ENCODE peak calls at places on chromosome 17, in seven cellular contexts. X, S, T, V, Q, D and C are unnamed samples.

GRCh38 chr17:58412910-58413630 is 4.3 kb downstream of the RNF43 start:
- DNase-seq in X (no peak), S (no peak), T (no peak), V (no peak), Q (no peak), D (no peak), C (no peak)

GRCh38 chr17:3647769-3648540 is 11.4 kb downstream of the CTNS start:
- DNase-seq in X (no peak), S (peak), T (peak), V (peak), Q (no peak), D (peak), C (no peak)

GRCh38 chr17:1398900-1399299 is 1.1 kb downstream of the YWHAE start:
- DNase-seq in X (no peak), S (no peak), T (peak), V (no peak), Q (no peak), D (peak), C (no peak)

GRCh38 chr17:82772026-82772425 is 20.2 kb downstream of the TBCD start:
- DNase-seq in X (no peak), S (no peak), T (no peak), V (peak), Q (no peak), D (no peak), C (no peak)

GRCh38 chr17:30580916-30581315 is 103.7 kb downstream of the GOSR1 start:
- DNase-seq in X (no peak), S (no peak), T (no peak), V (no peak), Q (no peak), D (no peak), C (no peak)

GRCh38 chr17:18115517-18115916 is 7.0 kb downstream of the MYO15A start:
- DNase-seq in X (no peak), S (no peak), T (no peak), V (no peak), Q (no peak), D (no peak), C (no peak)

GRCh38 chr17:75260679-75261335 is 599 bp downstream of the GGA3 start:
- DNase-seq in X (no peak), S (no peak), T (no peak), V (no peak), Q (no peak), D (no peak), C (no peak)

GRCh38 chr17:59903455-59903854 is 10.5 kb downstream of the RPS6KB1 start:
- DNase-seq in X (no peak), S (no peak), T (no peak), V (no peak), Q (no peak), D (no peak), C (no peak)

GRCh38 chr17:9287301-9287700 is 266.0 kb downstream of the NTN1 start:
- DNase-seq in X (no peak), S (no peak), T (no peak), V (no peak), Q (no peak), D (no peak), C (no peak)

GRCh38 chr17:79544142-79544914 is 66.5 kb downstream of the RBFOX3 start:
- DNase-seq in X (no peak), S (no peak), T (no peak), V (no peak), Q (no peak), D (no peak), C (no peak)

GRCh38 chr17:4436381-4436780 is 2.6 kb downstream of the SPNS3 start:
- DNase-seq in X (no peak), S (no peak), T (no peak), V (no peak), Q (no peak), D (no peak), C (no peak)

GRCh38 chr17:75878174-75878998 is at the start of gene TRIM47:
- DNase-seq in X (no peak), S (no peak), T (peak), V (peak), Q (peak), D (peak), C (no peak)

GRCh38 chr17:82848022-82848592 is 8.3 kb upstream of the ZNF750 start:
- DNase-seq in X (no peak), S (no peak), T (no peak), V (peak), Q (no peak), D (no peak), C (no peak)

GRCh38 chr17:2929881-2930533 is 133.4 kb downstream of the OR1D5 start:
- DNase-seq in X (no peak), S (peak), T (peak), V (no peak), Q (peak), D (peak), C (no peak)

GRCh38 chr17:17778308-17779014 is 58.3 kb downstream of the SREBF1 start:
- DNase-seq in X (no peak), S (no peak), T (no peak), V (peak), Q (peak), D (peak), C (no peak)

GRCh38 chr17:13346996-13347762 is 254.6 kb downstream of the HS3ST3A1 start:
- DNase-seq in X (no peak), S (no peak), T (no peak), V (no peak), Q (no peak), D (peak), C (no peak)

GRCh38 chr17:75565066-75565465 is 22.5 kb upstream of the MYO15B start:
- DNase-seq in X (no peak), S (no peak), T (no peak), V (no peak), Q (no peak), D (no peak), C (no peak)

GRCh38 chr17:33241390-33241789 is 51.7 kb downstream of the ASIC2 start:
- DNase-seq in X (no peak), S (no peak), T (no peak), V (no peak), Q (no peak), D (peak), C (no peak)

GRCh38 chr17:34447406-34447805 is 84.4 kb upstream of the CCL1 start:
- DNase-seq in X (no peak), S (no peak), T (no peak), V (no peak), Q (no peak), D (no peak), C (no peak)

GRCh38 chr17:79188048-79188447 is 113.4 kb downstream of the ENGASE start:
- DNase-seq in X (no peak), S (peak), T (peak), V (peak), Q (no peak), D (no peak), C (no peak)

GRCh38 chr17:29615048-29615385 is 7.7 kb downstream of the CORO6 start:
- DNase-seq in X (peak), S (no peak), T (no peak), V (no peak), Q (no peak), D (peak), C (no peak)

GRCh38 chr17:63140255-63140654 is 174.2 kb downstream of the TANC2 start:
- DNase-seq in X (no peak), S (no peak), T (no peak), V (no peak), Q (peak), D (peak), C (peak)

GRCh38 chr17:51231999-51232398 is 27.9 kb downstream of the MBTD1 start:
- DNase-seq in X (no peak), S (no peak), T (no peak), V (no peak), Q (no peak), D (no peak), C (no peak)

GRCh38 chr17:69430488-69430887 is 16.0 kb downstream of the MAP2K6 start:
- DNase-seq in X (no peak), S (no peak), T (no peak), V (no peak), Q (no peak), D (no peak), C (no peak)

GRCh38 chr17:57107498-57108101 is 22.6 kb downstream of the AKAP1 start:
- DNase-seq in X (no peak), S (no peak), T (no peak), V (peak), Q (no peak), D (no peak), C (no peak)

GRCh38 chr17:1107083-1107776 is 72.6 kb downstream of the ABR start:
- DNase-seq in X (no peak), S (no peak), T (no peak), V (no peak), Q (no peak), D (no peak), C (no peak)

GRCh38 chr17:48177816-48178215 is 70.2 kb downstream of the SNX11 start:
- DNase-seq in X (no peak), S (no peak), T (no peak), V (no peak), Q (no peak), D (no peak), C (no peak)

GRCh38 chr17:39866013-39866730 is 1.8 kb upstream of the ZPBP2 start:
- DNase-seq in X (no peak), S (no peak), T (no peak), V (no peak), Q (no peak), D (no peak), C (no peak)

GRCh38 chr17:39861235-39861634 is 2.9 kb downstream of the IKZF3 start:
- DNase-seq in X (no peak), S (no peak), T (no peak), V (no peak), Q (no peak), D (no peak), C (no peak)

GRCh38 chr17:39867084-39867890 is 715 bp upstream of the ZPBP2 start:
- DNase-seq in X (peak), S (no peak), T (no peak), V (no peak), Q (no peak), D (no peak), C (no peak)

GRCh38 chr17:39863244-39863917 is 731 bp downstream of the IKZF3 start:
- DNase-seq in X (no peak), S (no peak), T (no peak), V (no peak), Q (no peak), D (no peak), C (no peak)

GRCh38 chr17:39863918-39864746 is at the start of gene IKZF3:
- DNase-seq in X (peak), S (peak), T (peak), V (peak), Q (peak), D (peak), C (peak)
- TF ChIP-seq CTCF in X (peak), S (no peak), T (no peak), V (peak), Q (no peak), D (no peak), C (no peak)

GRCh38 chr17:11144358-11145233 is 96.4 kb upstream of the SHISA6 start:
- DNase-seq in X (no peak), S (peak), T (no peak), V (peak), Q (peak), D (peak), C (no peak)
- TF ChIP-seq CTCF in X (no peak), S (peak), T (peak), V (peak), Q (peak), D (peak), C (no peak)

GRCh38 chr17:81153340-81153803 is 11.9 kb upstream of the PVALEF start:
- DNase-seq in X (no peak), S (no peak), T (no peak), V (no peak), Q (peak), D (peak), C (no peak)
- TF ChIP-seq CTCF in X (no peak), S (no peak), T (no peak), V (no peak), Q (no peak), D (no peak), C (no peak)

GRCh38 chr17:62065611-62066468 is 762 bp upstream of the MED13 start:
- DNase-seq in X (peak), S (peak), T (peak), V (peak), Q (peak), D (peak), C (peak)
- TF ChIP-seq CTCF in X (peak), S (peak), T (peak), V (peak), Q (peak), D (peak), C (peak)

DNA sequence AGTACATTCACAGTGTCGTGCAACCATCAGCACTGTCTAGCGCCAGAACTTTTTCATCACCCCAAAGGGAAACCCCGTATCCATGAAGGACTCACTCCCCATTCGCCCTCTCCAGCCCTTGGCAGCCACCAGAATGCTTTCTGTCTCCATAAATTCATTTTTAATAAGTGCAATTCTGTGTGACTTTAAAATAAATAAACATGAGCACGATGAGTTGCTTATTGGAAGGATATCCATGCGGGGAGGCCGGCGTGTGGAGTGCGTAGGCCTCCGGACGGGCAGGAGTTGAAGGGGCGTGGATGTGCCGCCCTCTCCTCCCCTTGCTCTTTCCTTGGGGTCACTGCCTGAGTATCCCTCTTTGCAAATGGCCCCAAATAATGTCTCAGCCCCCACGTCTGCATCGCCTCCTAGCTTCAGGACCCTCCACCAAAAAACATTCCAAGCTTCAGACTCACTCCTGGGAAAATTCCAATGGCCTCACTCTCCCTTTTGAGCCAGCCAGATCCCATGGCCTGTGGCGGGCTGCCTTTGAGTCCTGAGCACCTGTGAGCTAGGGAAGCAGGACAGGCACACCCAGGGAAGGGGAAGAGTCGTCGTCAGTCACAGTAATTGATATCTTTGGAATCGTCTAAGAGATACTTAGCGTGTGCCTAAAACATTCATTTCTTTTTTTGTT is 306.3 kb downstream of the SEC14L1 start:
- DNase-seq in X (no peak), S (no peak), T (no peak), V (no peak), Q (no peak), D (no peak), C (no peak)
- TF ChIP-seq CTCF in X (no peak), S (no peak), T (no peak), V (no peak), Q (no peak), D (no peak), C (no peak)